ENCODE peak calls at places on chromosome 19, in five cellular contexts. E is psoas muscle; G is CD8-positive, alpha-beta memory T cell; Z is right cardiac atrium; Y is Peyer's patch. F is an unnamed sample.

GRCh38 chr19:35669974-35670373 is 3.7 kb downstream of the UPK1A start:
- DNase-seq in E (no peak), G (no peak), Z (no peak), Y (no peak), F (no peak)

GRCh38 chr19:4539697-4540581 is at the start of gene LRG1:
- DNase-seq in E (no peak), G (no peak), Z (no peak), Y (no peak), F (no peak)

GRCh38 chr19:4976412-4977298 is 7.7 kb downstream of the KDM4B start:
- DNase-seq in E (peak; percentile 93), G (no peak), Z (peak; percentile 91), Y (peak; percentile 39), F (peak; percentile 39)

GRCh38 chr19:40403262-40403984 is 9.8 kb downstream of the PRX start:
- DNase-seq in E (peak; percentile 91), G (peak; percentile 77), Z (peak; percentile 97), Y (peak; percentile 94), F (no peak)

GRCh38 chr19:4018140-4018613 is 10.6 kb downstream of the PIAS4 start:
- DNase-seq in E (no peak), G (no peak), Z (no peak), Y (no peak), F (no peak)

GRCh38 chr19:44767295-44768180 is 10.2 kb upstream of the CBLC start:
- DNase-seq in E (no peak), G (no peak), Z (no peak), Y (no peak), F (no peak)

GRCh38 chr19:18348171-18348570 is 7.8 kb downstream of the PGPEP1 start:
- DNase-seq in E (no peak), G (no peak), Z (no peak), Y (no peak), F (no peak)

GRCh38 chr19:49515767-49516166 is 3.3 kb downstream of the FCGRT start:
- DNase-seq in E (peak; percentile 76), G (no peak), Z (peak; percentile 83), Y (no peak), F (no peak)

GRCh38 chr19:11410682-11411081 is 8.4 kb downstream of the RGL3 start:
- DNase-seq in E (no peak), G (no peak), Z (no peak), Y (no peak), F (no peak)

GRCh38 chr19:11152318-11153062 is 3.1 kb downstream of the SPC24 start:
- DNase-seq in E (peak; percentile 90), G (no peak), Z (peak; percentile 82), Y (no peak), F (no peak)

GRCh38 chr19:42563352-42564210 is 31.1 kb downstream of the CEACAM8 start:
- DNase-seq in E (no peak), G (no peak), Z (peak; percentile 56), Y (no peak), F (no peak)

GRCh38 chr19:57903298-57904174 is 12.9 kb downstream of the ZNF417 start:
- DNase-seq in E (no peak), G (no peak), Z (no peak), Y (no peak), F (no peak)

GRCh38 chr19:11821474-11821873 is 7.4 kb downstream of the ZNF440 start:
- DNase-seq in E (no peak), G (no peak), Z (no peak), Y (no peak), F (no peak)

GRCh38 chr19:32830231-32831014 is 39.1 kb downstream of the SLC7A9 start:
- DNase-seq in E (no peak), G (no peak), Z (no peak), Y (no peak), F (no peak)

GRCh38 chr19:13872695-13873389 is 4.1 kb upstream of the NANOS3 start:
- DNase-seq in E (no peak), G (no peak), Z (peak; percentile 69), Y (no peak), F (no peak)

GRCh38 chr19:33712268-33712667 is 84.4 kb upstream of the KCTD15 start:
- DNase-seq in E (no peak), G (no peak), Z (no peak), Y (no peak), F (no peak)

GRCh38 chr19:48680436-48681126 is 7.8 kb upstream of the NTN5 start:
- DNase-seq in E (no peak), G (no peak), Z (no peak), Y (no peak), F (no peak)

GRCh38 chr19:45355402-45355801 is 14.9 kb downstream of the KLC3 start:
- DNase-seq in E (no peak), G (no peak), Z (no peak), Y (no peak), F (no peak)

GRCh38 chr19:2922987-2923386 is 21.8 kb downstream of the ZNF77 start:
- DNase-seq in E (no peak), G (no peak), Z (no peak), Y (no peak), F (no peak)

GRCh38 chr19:41997851-41998229 is 3.8 kb upstream of the ATP1A3 start:
- DNase-seq in E (no peak), G (no peak), Z (peak; percentile 49), Y (no peak), F (peak; percentile 67)

GRCh38 chr19:6481541-6482342 is at the start of gene DENND1C:
- DNase-seq in E (no peak), G (peak; percentile 46), Z (peak; percentile 77), Y (peak; percentile 85), F (no peak)

GRCh38 chr19:28881616-28882015 is 331.3 kb downstream of the UQCRFS1 start:
- DNase-seq in E (no peak), G (no peak), Z (no peak), Y (no peak), F (no peak)

GRCh38 chr19:28882818-28883217 is 330.1 kb downstream of the UQCRFS1 start:
- DNase-seq in E (no peak), G (no peak), Z (no peak), Y (no peak), F (no peak)

GRCh38 chr19:28880735-28881401 is 332.1 kb downstream of the UQCRFS1 start:
- DNase-seq in E (no peak), G (no peak), Z (no peak), Y (no peak), F (no peak)

GRCh38 chr19:28884786-28885476 is 328.0 kb downstream of the UQCRFS1 start:
- DNase-seq in E (no peak), G (no peak), Z (no peak), Y (no peak), F (no peak)

DNA sequence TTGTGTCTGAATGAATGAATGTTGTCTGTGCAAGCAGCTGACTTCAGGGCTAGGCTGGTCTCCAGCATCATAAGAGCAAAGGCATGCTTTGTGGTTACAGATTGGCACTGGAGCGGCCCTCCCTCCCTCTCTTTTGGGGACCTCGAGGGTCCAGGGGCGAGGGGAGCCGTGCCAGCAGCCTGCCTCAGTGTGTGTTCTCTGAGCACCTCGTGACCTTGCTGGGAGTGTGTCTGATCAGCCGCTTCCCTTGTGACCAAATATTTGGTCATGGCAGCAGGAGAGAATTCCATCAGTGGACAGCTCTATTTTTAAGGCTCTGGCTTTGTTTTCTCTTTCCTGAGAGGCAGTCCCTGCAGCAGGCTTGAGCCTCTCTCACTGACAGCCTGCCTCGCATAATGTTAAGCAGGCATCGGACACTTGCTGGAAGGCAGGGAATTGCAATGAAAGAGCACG is 329.7 kb downstream of the UQCRFS1 start:
- DNase-seq in E (no peak), G (no peak), Z (peak; percentile 71), Y (no peak), F (peak; percentile 7)
- H3K27ac ChIP-seq in E (peak overlapping the region; percentile 9), G (no peak overlapping the region), Z (peak overlapping the region; percentile 83), Y (no peak overlapping the region), F (no peak overlapping the region)

DNA sequence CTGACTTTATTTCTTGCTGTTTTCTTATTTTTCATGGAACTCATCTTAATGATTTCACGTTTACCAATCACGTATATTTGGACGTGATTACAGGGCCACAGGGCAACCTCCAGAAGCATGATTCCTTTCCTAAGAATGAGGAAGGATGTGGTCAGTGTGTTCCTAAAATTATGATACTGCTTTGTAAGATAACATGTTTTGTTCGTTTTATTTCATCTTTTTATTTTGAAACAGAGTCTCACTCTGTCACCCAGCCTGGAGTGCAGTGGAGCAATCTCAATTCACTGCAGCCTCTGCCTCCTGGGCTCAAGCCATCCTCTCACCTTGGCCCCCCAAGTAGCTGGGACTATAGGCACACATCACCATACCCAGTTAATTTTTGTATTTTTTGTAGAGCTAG is 24.8 kb upstream of the LAIR1 start:
- DNase-seq in E (no peak), G (no peak), Z (no peak), Y (no peak), F (no peak)
- H3K27ac ChIP-seq in E (no peak overlapping the region), G (no peak overlapping the region), Z (no peak overlapping the region), Y (peak overlapping the region; percentile 1), F (no peak overlapping the region)

DNA sequence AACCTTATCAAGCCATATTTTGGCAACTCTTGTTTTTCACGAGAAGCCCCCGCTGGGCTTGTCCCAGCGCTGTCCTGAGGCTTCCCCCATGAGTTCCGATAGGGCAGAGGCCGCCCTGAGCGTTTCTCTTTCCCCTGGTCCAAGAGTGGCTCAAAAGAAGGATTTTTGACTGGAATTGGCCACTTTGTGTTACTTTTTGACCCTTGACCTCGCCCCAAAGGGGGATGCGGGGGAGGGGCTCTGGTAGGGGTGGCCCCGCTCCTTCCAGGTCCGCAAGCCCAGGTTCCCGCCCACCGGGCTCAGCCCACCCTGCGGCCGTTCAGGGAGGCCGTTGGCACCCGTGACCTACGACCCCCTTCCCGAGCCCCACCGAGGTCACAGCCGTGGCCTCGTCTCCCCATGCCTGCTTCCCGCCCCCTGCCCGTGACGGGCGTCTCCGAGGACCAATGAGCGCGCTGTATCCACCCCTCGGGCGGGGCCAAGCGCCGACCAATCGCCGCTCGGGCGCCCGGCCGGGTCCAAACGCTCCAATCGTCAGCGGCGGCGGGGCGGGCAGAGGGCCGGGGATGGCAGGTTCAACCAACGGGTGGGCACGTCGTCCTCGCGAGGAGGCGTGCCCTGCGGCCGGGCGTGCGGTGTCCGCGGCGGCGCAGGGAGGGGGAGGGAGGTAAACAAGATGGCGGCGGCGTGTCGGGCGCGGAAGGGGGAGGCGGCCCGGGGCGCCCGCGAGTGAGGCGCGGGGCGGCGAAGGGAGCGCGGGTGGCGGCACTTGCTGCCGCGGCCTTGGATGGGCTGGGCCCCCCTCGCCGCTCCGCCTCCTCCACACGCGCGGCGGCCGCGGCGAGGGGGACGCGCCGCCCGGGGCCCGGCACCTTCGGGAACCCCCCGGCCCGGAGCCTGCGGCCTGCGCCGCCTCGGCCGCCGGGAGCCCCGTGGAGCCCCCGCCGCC is at the start of gene STK11:
- DNase-seq in E (peak; percentile 100), G (peak; percentile 99), Z (peak; percentile 100), Y (peak; percentile 97), F (peak; percentile 98)
- H3K27ac ChIP-seq in E (peak within 1 kb of the TSS; percentile 99), G (peak within 1 kb of the TSS; percentile 67), Z (peak within 1 kb of the TSS; percentile 81), Y (peak within 1 kb of the TSS; percentile 84), F (peak within 1 kb of the TSS; percentile 89)

GRCh38 chr19:16830679-16831078 is 1.5 kb downstream of the SIN3B start:
- DNase-seq in E (no peak), G (no peak), Z (no peak), Y (no peak), F (no peak)
- H3K27ac ChIP-seq in E (no peak overlapping the region), G (no peak overlapping the region), Z (no peak overlapping the region), Y (no peak overlapping the region), F (no peak overlapping the region)

DNA sequence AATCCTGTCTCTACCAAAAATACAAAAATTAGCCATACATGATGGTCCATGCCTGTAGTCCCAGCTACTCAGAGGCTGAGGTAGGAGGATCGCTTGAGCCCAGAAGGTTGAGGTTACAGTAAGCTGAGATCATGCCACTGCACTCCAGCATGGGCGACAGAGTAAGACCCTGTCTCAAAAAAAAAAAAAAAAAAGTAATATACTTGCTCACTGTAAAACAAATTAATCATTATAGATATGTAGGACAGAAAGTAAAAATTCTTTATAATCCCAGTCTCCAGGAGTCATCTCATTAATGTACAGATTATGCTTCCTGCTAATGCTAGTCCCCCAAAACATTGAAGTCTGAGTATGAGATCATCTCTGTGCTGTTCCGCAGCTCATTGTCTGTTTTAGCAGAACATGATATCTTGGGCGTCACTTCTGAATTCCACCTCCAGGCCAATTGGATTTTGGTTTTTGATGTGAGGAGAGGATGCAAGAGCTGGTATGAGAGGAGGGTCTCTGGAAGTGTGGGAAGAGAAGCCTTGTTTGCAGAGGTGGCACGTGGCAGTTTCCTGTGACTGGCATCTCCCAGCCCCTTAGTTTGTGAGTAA is 75.4 kb upstream of the NPAS1 start:
- DNase-seq in E (no peak), G (no peak), Z (no peak), Y (no peak), F (no peak)
- H3K27ac ChIP-seq in E (peak overlapping the region; percentile 88), G (no peak overlapping the region), Z (peak overlapping the region; percentile 66), Y (peak overlapping the region; percentile 92), F (peak overlapping the region; percentile 56)

F was measured in caudate nucleus.